ENCODE peak calls at places on chromosome 13, in six cellular contexts. P is A673; T is CD4-positive, alpha-beta memory T cell; F is DND-41; H is Peyer's patch; B is breast epithelium. X is an unnamed sample.

GRCh38 chr13:55307909-55308308 is 1832.8 kb upstream of the PRR20A start:
- DNase-seq in P (no peak), T (no peak), F (no peak), H (no peak), B (no peak), X (no peak)

GRCh38 chr13:46778095-46778494 is 18.9 kb downstream of the ESD start:
- DNase-seq in P (no peak), T (no peak), F (no peak), H (no peak), B (no peak), X (no peak)

GRCh38 chr13:57787058-57787791 is 155.7 kb downstream of the PCDH17 start:
- DNase-seq in P (peak; percentile 34), T (no peak), F (no peak), H (no peak), B (no peak), X (no peak)

GRCh38 chr13:39499580-39499979 is 103.4 kb downstream of the LHFPL6 start:
- DNase-seq in P (no peak), T (no peak), F (no peak), H (no peak), B (no peak), X (no peak)

GRCh38 chr13:51083706-51084105 is 27.4 kb downstream of the C13orf42 start:
- DNase-seq in P (no peak), T (no peak), F (no peak), H (no peak), B (no peak), X (no peak)

GRCh38 chr13:36174923-36175322 is 39.4 kb downstream of the SOHLH2 start:
- DNase-seq in P (no peak), T (no peak), F (no peak), H (no peak), B (no peak), X (no peak)

GRCh38 chr13:80255946-80256345 is 85.0 kb downstream of the SPRY2 start:
- DNase-seq in P (no peak), T (no peak), F (no peak), H (no peak), B (no peak), X (no peak)

GRCh38 chr13:50713849-50714248 is 129.6 kb downstream of the DLEU7 start:
- DNase-seq in P (no peak), T (peak; percentile 12), F (peak; percentile 82), H (no peak), B (no peak), X (no peak)

GRCh38 chr13:103976371-103976770 is 910.2 kb upstream of the SLC10A2 start:
- DNase-seq in P (no peak), T (no peak), F (no peak), H (no peak), B (no peak), X (no peak)

GRCh38 chr13:72259528-72259927 is 392.5 kb upstream of the DACH1 start:
- DNase-seq in P (no peak), T (no peak), F (no peak), H (no peak), B (no peak), X (no peak)

GRCh38 chr13:50948576-50948975 is 39.0 kb downstream of the RNASEH2B start:
- DNase-seq in P (no peak), T (no peak), F (no peak), H (no peak), B (no peak), X (no peak)

GRCh38 chr13:100789481-100789880 is 114.9 kb upstream of the TMTC4 start:
- DNase-seq in P (peak; percentile 32), T (no peak), F (no peak), H (no peak), B (no peak), X (no peak)

GRCh38 chr13:51767100-51767499 is 36.9 kb downstream of the DHRS12 start:
- DNase-seq in P (peak; percentile 28), T (no peak), F (no peak), H (no peak), B (no peak), X (no peak)

GRCh38 chr13:105464249-105464648 is 1071.2 kb downstream of the EFNB2 start:
- DNase-seq in P (no peak), T (no peak), F (no peak), H (no peak), B (no peak), X (no peak)

GRCh38 chr13:27481766-27482165 is 31.4 kb upstream of the MTIF3 start:
- DNase-seq in P (peak; percentile 43), T (no peak), F (no peak), H (peak; percentile 68), B (no peak), X (peak; percentile 22)

GRCh38 chr13:52848455-52849190 is at the start of gene PCDH8:
- DNase-seq in P (peak; percentile 90), T (no peak), F (no peak), H (no peak), B (no peak), X (no peak)

GRCh38 chr13:98158172-98158907 is 15.4 kb downstream of the FARP1 start:
- DNase-seq in P (no peak), T (no peak), F (no peak), H (no peak), B (no peak), X (no peak)

GRCh38 chr13:81874681-81875661 is 1534.0 kb upstream of the SPRY2 start:
- DNase-seq in P (peak; percentile 1), T (no peak), F (no peak), H (no peak), B (no peak), X (no peak)

GRCh38 chr13:20713751-20714150 is 10.3 kb downstream of the IL17D start:
- DNase-seq in P (peak; percentile 44), T (no peak), F (peak; percentile 19), H (no peak), B (no peak), X (peak; percentile 59)

GRCh38 chr13:20902438-20903163 is at the start of gene XPO4:
- DNase-seq in P (peak; percentile 89), T (peak; percentile 77), F (peak; percentile 82), H (peak; percentile 87), B (peak; percentile 43), X (peak; percentile 86)

GRCh38 chr13:26423634-26424033 is 133.8 kb upstream of the WASF3 start:
- DNase-seq in P (no peak), T (no peak), F (no peak), H (no peak), B (no peak), X (peak; percentile 66)

GRCh38 chr13:74210693-74211393 is 76.6 kb upstream of the KLF12 start:
- DNase-seq in P (peak; percentile 53), T (no peak), F (no peak), H (no peak), B (no peak), X (no peak)

GRCh38 chr13:52454459-52454824 is 836 bp upstream of the CKAP2 start:
- DNase-seq in P (no peak), T (peak; percentile 23), F (peak; percentile 36), H (peak; percentile 69), B (no peak), X (no peak)

DNA sequence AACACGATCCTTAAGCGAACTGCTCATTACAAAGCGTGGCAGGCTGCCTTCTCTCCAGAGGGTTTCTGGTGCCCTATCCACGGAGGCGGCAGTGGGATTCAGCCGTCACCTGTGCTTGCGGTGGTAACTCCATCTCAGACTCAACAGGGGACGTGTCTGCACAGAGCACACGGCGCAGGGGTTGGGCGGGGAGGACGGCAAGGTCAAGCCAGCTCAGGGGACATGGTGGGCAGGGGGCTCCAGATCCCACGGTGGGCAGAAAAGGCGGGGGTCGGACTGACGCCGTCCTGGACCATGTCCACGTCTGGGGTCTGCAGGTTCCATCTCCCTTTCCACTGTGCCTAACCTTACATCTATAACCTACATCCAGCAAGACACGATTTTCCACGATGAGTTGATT is 70.7 kb downstream of the RASA3 start:
- DNase-seq in P (no peak), T (no peak), F (no peak), H (no peak), B (no peak), X (peak; percentile 49)
- H3K4me1 ChIP-seq in P (peaks cover 22% of the 10 kb centered on the region), T (peaks cover 55% of the 10 kb centered on the region), F (peaks cover 4% of the 10 kb centered on the region), H (peaks cover 3% of the 10 kb centered on the region), B (peaks cover 27% of the 10 kb centered on the region), X (peaks cover 41% of the 10 kb centered on the region)

GRCh38 chr13:95276119-95276505 is 25.1 kb downstream of the ABCC4 start:
- DNase-seq in P (no peak), T (no peak), F (no peak), H (no peak), B (no peak), X (no peak)
- H3K4me1 ChIP-seq in P (peaks cover 30% of the 10 kb centered on the region), T (no peaks in the 10 kb centered on the region), F (no peaks in the 10 kb centered on the region), H (no peaks in the 10 kb centered on the region), B (no peaks in the 10 kb centered on the region), X (peaks cover 49% of the 10 kb centered on the region)

GRCh38 chr13:78194904-78195639 is 276.4 kb upstream of the EDNRB start:
- DNase-seq in P (peak; percentile 71), T (no peak), F (no peak), H (no peak), B (no peak), X (no peak)
- H3K4me1 ChIP-seq in P (peaks cover 14% of the 10 kb centered on the region), T (no peaks in the 10 kb centered on the region), F (no peaks in the 10 kb centered on the region), H (no peaks in the 10 kb centered on the region), B (no peaks in the 10 kb centered on the region), X (no peaks in the 10 kb centered on the region)

DNA sequence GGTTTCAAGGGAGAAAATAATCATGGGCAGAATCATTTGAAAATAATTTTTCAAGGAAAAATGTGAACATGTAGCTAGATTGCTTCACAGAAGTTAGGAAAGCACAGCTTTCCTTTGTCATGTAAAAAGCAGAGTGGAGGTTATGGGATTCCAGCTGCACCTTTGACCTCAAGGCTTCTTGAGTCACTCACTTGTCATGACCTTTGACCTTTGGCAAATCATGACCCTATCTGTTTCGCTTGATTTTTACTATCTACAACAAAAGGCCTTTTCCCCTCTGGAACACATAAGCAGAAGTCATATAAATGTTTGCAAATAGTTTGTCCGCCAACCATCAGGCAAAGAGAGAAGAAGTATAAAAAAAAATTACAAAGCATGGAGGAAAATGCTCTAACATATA is 210.7 kb upstream of the MIR17HG start:
- DNase-seq in P (no peak), T (no peak), F (no peak), H (no peak), B (no peak), X (no peak)
- H3K4me1 ChIP-seq in P (no peaks in the 10 kb centered on the region), T (no peaks in the 10 kb centered on the region), F (no peaks in the 10 kb centered on the region), H (no peaks in the 10 kb centered on the region), B (no peaks in the 10 kb centered on the region), X (no peaks in the 10 kb centered on the region)

GRCh38 chr13:40656358-40656757 is 10.1 kb downstream of the FOXO1 start:
- DNase-seq in P (peak; percentile 24), T (no peak), F (no peak), H (no peak), B (no peak), X (no peak)
- H3K4me1 ChIP-seq in P (peaks cover 16% of the 10 kb centered on the region), T (peaks cover 94% of the 10 kb centered on the region), F (no peaks in the 10 kb centered on the region), H (no peaks in the 10 kb centered on the region), B (no peaks in the 10 kb centered on the region), X (peaks cover 58% of the 10 kb centered on the region)

DNA sequence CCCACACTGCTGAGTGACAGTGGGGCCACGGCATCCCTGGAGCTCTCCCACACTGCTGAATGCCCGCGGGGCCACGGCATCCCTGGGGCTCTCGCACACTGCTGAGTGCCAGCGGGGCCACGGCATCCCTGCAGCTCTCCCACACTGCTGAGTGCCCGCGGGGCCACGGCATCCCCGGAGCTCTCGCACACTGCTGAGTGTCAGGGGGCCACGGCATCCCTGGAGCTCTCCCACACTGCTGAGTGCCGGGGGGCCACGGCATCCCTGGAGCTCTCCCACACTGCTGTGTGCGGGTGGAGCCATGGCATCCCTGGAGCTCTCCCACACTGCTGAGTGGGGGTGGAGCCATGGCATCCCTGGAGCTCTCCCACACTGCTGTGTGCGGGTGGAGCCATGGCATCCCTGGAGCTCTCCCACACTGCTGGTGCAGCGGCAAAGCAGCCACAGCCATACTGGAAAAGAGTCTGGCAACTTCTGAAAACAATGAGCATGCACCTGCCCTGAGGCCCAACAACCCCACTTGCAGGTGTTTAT is 8.6 kb downstream of the TUBGCP3 start:
- DNase-seq in P (no peak), T (no peak), F (no peak), H (no peak), B (no peak), X (no peak)
- H3K4me1 ChIP-seq in P (no peaks in the 10 kb centered on the region), T (peaks cover 22% of the 10 kb centered on the region), F (peaks cover 33% of the 10 kb centered on the region), H (no peaks in the 10 kb centered on the region), B (no peaks in the 10 kb centered on the region), X (peaks cover 25% of the 10 kb centered on the region)